ENCODE peak calls at places on chromosomes 11 and 22, in seven cellular contexts. X, T, E, Y, W, D and P are unnamed samples.

GRCh38 chr11:67635231-67635521 is 4.4 kb downstream of the TBX10 start:
- DNase-seq in X (no peak), T (no peak), E (no peak), Y (no peak), W (no peak), D (no peak), P (no peak)

GRCh38 chr11:67412495-67413179 is 2.8 kb upstream of the CARNS1 start:
- DNase-seq in X (no peak), T (no peak), E (no peak), Y (no peak), W (no peak), D (no peak), P (no peak)

GRCh38 chr11:20337526-20338154 is 25.9 kb upstream of the HTATIP2 start:
- DNase-seq in X (no peak), T (no peak), E (no peak), Y (peak), W (peak), D (peak), P (peak)

GRCh38 chr11:12315024-12315423 is 62.3 kb upstream of the PARVA start:
- DNase-seq in X (no peak), T (no peak), E (no peak), Y (no peak), W (no peak), D (no peak), P (no peak)

GRCh38 chr11:76799061-76799804 is 16.1 kb downstream of the TSKU start:
- DNase-seq in X (peak), T (peak), E (no peak), Y (no peak), W (peak), D (peak), P (peak)

GRCh38 chr11:60389279-60389910 is 6.9 kb upstream of the MS4A14 start:
- DNase-seq in X (no peak), T (no peak), E (no peak), Y (no peak), W (peak), D (no peak), P (no peak)

GRCh38 chr11:123020968-123021367 is 39.3 kb upstream of the BSX start:
- DNase-seq in X (no peak), T (no peak), E (no peak), Y (peak), W (peak), D (peak), P (peak)

GRCh38 chr22:45179276-45180049 is 15.7 kb downstream of the NUP50 start:
- DNase-seq in X (no peak), T (no peak), E (no peak), Y (no peak), W (no peak), D (no peak), P (no peak)

GRCh38 chr22:33034753-33035152 is 23.4 kb downstream of the SYN3 start:
- DNase-seq in X (no peak), T (no peak), E (no peak), Y (no peak), W (no peak), D (no peak), P (no peak)

GRCh38 chr22:33038836-33039235 is 19.3 kb downstream of the SYN3 start:
- DNase-seq in X (no peak), T (no peak), E (no peak), Y (no peak), W (no peak), D (no peak), P (no peak)

GRCh38 chr22:33036881-33037280 is 21.3 kb downstream of the SYN3 start:
- DNase-seq in X (no peak), T (no peak), E (no peak), Y (no peak), W (no peak), D (no peak), P (no peak)

GRCh38 chr22:33035276-33035863 is 22.8 kb downstream of the SYN3 start:
- DNase-seq in X (no peak), T (no peak), E (no peak), Y (no peak), W (no peak), D (no peak), P (no peak)

DNA sequence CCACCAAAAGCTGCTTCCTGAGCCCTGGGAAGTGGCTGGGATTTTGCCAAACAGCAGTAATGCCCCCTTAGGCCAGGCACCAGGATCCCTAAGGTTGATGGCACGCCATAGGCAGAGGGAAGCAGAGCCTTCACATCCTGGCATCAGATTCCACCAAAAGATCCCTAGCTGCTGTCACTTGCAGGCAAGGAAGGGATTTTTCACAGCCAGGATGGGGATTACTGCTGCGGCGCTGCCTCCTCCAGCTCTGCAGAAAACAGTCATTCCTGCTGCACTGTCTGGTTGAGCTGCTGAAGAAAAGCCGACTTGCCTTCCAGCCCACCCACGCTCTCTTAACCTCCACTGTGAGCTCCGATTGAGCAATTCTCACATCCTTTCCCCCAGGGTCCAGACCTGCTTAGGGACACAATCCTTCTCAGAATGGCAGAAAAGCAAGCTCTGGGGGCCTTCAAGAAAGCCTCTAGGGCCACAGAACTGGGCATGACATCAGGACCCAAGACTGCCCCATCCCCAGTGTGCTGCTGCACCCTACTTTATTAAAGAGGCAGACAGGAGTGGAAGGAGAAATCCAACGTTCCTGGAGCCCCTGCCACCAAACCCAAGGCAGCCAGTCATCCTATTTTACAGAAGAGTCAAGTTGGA is 19.9 kb downstream of the SYN3 start:
- DNase-seq in X (no peak), T (no peak), E (no peak), Y (no peak), W (no peak), D (no peak), P (no peak)
- TF ChIP-seq CTCF in X (no peak), T (no peak), E (no peak), Y (no peak), W (no peak), D (no peak), P (no peak)

GRCh38 chr11:14132312-14132711 is 169.8 kb downstream of the SPON1 start:
- DNase-seq in X (no peak), T (no peak), E (no peak), Y (no peak), W (no peak), D (peak), P (peak)

GRCh38 chr11:14125529-14125928 is 163.0 kb downstream of the SPON1 start:
- DNase-seq in X (no peak), T (no peak), E (no peak), Y (peak), W (no peak), D (no peak), P (no peak)

GRCh38 chr11:14124345-14124744 is 161.8 kb downstream of the SPON1 start:
- DNase-seq in X (no peak), T (no peak), E (no peak), Y (no peak), W (no peak), D (peak), P (no peak)

GRCh38 chr11:14124886-14125285 is 162.4 kb downstream of the SPON1 start:
- DNase-seq in X (no peak), T (no peak), E (no peak), Y (no peak), W (no peak), D (no peak), P (no peak)

DNA sequence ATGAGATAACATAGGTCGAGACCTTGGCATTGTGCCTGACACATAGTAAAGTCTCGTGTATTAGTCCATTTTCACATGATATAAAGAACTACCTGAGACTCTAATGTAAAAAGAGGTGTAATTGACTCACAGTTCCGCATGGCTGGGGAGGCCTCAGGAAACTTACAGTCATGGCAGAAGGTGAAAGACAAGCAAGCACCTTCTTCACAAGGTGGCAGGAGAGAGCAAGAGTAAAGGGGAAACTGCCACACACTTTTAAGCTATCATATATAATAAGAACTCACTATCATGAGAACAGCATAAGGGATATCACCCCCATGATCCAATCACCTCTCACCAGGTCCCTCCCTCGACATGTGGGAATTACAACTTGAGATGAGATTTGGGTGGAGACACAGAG is 165.2 kb downstream of the SPON1 start:
- DNase-seq in X (no peak), T (no peak), E (no peak), Y (no peak), W (no peak), D (no peak), P (no peak)
- TF ChIP-seq CTCF in X (no peak), T (no peak), E (no peak), Y (no peak), W (no peak), D (no peak), P (no peak)

DNA sequence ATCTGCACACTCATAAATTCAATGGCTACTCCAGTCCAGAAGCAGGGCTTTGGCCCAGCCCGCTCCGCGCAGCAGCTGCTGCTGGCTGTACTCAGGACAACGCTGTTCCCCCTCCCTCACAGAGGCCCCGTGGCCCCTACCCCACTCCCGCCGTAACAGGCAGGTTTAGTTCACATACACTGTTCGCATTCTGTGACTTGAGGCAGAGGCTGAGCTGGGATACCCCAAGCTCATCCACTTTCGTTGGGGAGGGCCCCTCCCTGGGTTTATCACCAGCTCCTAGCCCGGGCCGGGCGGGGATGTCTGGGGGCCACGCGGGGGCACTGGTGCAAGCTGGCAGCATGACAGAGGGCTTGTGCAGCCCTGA is 52.4 kb downstream of the SYT13 start:
- DNase-seq in X (no peak), T (no peak), E (no peak), Y (no peak), W (no peak), D (no peak), P (no peak)
- TF ChIP-seq CTCF in X (no peak), T (no peak), E (no peak), Y (no peak), W (no peak), D (no peak), P (no peak)

GRCh38 chr22:46537946-46538815 is 761 bp upstream of the CELSR1 start:
- DNase-seq in X (no peak), T (no peak), E (peak), Y (no peak), W (no peak), D (peak), P (peak)
- TF ChIP-seq CTCF in X (no peak), T (no peak), E (peak), Y (peak), W (no peak), D (no peak), P (peak)